ENCODE peak calls at places on chromosomes 11 and 22, in six cellular contexts. D is choroid plexus epithelial cell, A is uterus, Z is SK-N-SH, K is AG04449, P is fibroblast of villous mesenchyme. W is an unnamed sample.

GRCh38 chr11:102253018-102253775 is 64.1 kb upstream of the BIRC3 start:
- DNase-seq in D (no peak), A (no peak), Z (no peak), K (no peak), P (no peak), W (no peak)

GRCh38 chr11:198236-198806 is 5.4 kb downstream of the SCGB1C1 start:
- DNase-seq in D (no peak), A (no peak), Z (no peak), K (no peak), P (no peak), W (no peak)

GRCh38 chr22:24775769-24776492 is 1.4 kb upstream of the PIWIL3 start:
- DNase-seq in D (peak), A (no peak), Z (no peak), K (no peak), P (peak), W (no peak)

GRCh38 chr22:37559901-37560681 is at the start of gene CDC42EP1:
- DNase-seq in D (peak), A (peak), Z (peak), K (no peak), P (peak), W (peak)

GRCh38 chr22:24230911-24231656 is 13.8 kb downstream of the GGT5 start:
- DNase-seq in D (no peak), A (no peak), Z (peak), K (no peak), P (no peak), W (no peak)

GRCh38 chr11:47466701-47467250 is 17.8 kb upstream of the RAPSN start:
- DNase-seq in D (peak), A (no peak), Z (peak), K (no peak), P (no peak), W (no peak)

GRCh38 chr11:33723238-33723881 is 12.9 kb downstream of the CD59 start:
- DNase-seq in D (peak), A (no peak), Z (no peak), K (peak), P (peak), W (no peak)

GRCh38 chr22:30209642-30210041 is 36.9 kb downstream of the LIF start:
- DNase-seq in D (no peak), A (no peak), Z (no peak), K (no peak), P (no peak), W (no peak)

GRCh38 chr11:103659743-103660142 is 376.7 kb upstream of the DDI1 start:
- DNase-seq in D (no peak), A (no peak), Z (no peak), K (no peak), P (no peak), W (no peak)

GRCh38 chr22:35749808-35750207 is 32.1 kb downstream of the APOL5 start:
- DNase-seq in D (no peak), A (no peak), Z (no peak), K (no peak), P (no peak), W (no peak)

GRCh38 chr22:23216331-23217170 is 36.2 kb downstream of the BCR start:
- DNase-seq in D (no peak), A (no peak), Z (no peak), K (no peak), P (no peak), W (no peak)

GRCh38 chr22:21020802-21021429 is 6.0 kb downstream of the P2RX6 start:
- DNase-seq in D (peak), A (no peak), Z (peak), K (no peak), P (peak), W (no peak)

GRCh38 chr11:28697920-28698827 is 590.0 kb downstream of the METTL15 start:
- DNase-seq in D (peak), A (peak), Z (peak), K (no peak), P (peak), W (peak)

GRCh38 chr11:113141010-113141409 is 173.4 kb upstream of the TTC12 start:
- DNase-seq in D (no peak), A (no peak), Z (peak), K (no peak), P (no peak), W (no peak)

GRCh38 chr11:70854891-70855556 is 397.4 kb downstream of the SHANK2 start:
- DNase-seq in D (no peak), A (no peak), Z (peak), K (no peak), P (no peak), W (no peak)

DNA sequence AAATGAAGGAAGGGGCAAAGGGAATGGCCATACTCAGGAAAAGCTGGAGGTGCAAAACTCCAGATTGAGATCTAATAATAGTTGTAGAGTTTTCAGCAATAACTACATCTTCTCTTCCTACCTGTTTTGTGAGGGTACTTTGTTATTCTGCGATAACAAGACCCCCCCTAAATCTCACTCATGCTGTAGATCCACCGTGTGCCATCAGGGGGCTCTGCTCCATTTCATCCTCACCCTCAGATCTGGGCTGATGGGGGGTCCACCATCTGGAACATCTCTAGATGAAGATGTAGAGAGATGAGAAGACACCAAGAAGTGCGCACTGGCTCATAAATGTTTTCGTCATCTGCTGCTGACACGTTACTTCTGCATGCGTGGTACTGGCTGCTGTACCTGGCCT is 135.9 kb upstream of the KIRREL3 start:
- DNase-seq in D (no peak), A (no peak), Z (no peak), K (no peak), P (no peak), W (no peak)
- TF ChIP-seq CTCF in D (no peak), A (no peak), Z (peak), K (no peak), P (no peak), W (no peak)

GRCh38 chr11:69683764-69684333 is 8.7 kb upstream of the LTO1 start:
- DNase-seq in D (no peak), A (no peak), Z (no peak), K (no peak), P (no peak), W (no peak)
- TF ChIP-seq CTCF in D (peak), A (no peak), Z (peak), K (peak), P (peak), W (peak)

DNA sequence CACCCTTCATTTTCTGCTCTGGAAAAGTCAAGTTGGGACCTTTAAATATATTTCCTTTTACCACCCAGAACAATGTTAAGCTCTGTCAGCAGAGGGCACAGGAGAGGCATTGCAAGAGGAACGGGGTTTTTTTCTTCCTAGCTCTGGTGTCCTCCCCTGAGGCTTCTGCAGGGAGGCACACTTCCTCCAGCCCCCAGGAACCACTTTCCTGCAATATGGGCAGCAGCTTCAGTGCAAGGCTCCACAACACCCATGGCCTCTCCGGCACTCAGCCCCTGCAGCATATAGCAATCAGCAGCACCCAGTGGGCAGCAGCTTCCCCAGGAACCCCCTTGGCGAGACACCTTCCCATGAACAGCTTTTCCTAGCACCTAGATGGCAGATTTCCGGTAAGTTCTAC is 101.4 kb downstream of the SYT9 start:
- DNase-seq in D (peak), A (no peak), Z (no peak), K (no peak), P (peak), W (no peak)
- TF ChIP-seq CTCF in D (peak), A (no peak), Z (no peak), K (peak), P (peak), W (no peak)

GRCh38 chr22:44669725-44670027 is 32.3 kb upstream of the PRR5 start:
- DNase-seq in D (peak), A (no peak), Z (peak), K (no peak), P (no peak), W (no peak)

GRCh38 chr22:44667829-44668189 is 34.2 kb upstream of the PRR5 start:
- DNase-seq in D (no peak), A (no peak), Z (no peak), K (no peak), P (no peak), W (no peak)

GRCh38 chr22:44667276-44667675 is 34.7 kb upstream of the PRR5 start:
- DNase-seq in D (no peak), A (no peak), Z (peak), K (no peak), P (no peak), W (no peak)

GRCh38 chr22:44668886-44669724 is 32.9 kb upstream of the PRR5 start:
- DNase-seq in D (no peak), A (no peak), Z (peak), K (no peak), P (no peak), W (no peak)

DNA sequence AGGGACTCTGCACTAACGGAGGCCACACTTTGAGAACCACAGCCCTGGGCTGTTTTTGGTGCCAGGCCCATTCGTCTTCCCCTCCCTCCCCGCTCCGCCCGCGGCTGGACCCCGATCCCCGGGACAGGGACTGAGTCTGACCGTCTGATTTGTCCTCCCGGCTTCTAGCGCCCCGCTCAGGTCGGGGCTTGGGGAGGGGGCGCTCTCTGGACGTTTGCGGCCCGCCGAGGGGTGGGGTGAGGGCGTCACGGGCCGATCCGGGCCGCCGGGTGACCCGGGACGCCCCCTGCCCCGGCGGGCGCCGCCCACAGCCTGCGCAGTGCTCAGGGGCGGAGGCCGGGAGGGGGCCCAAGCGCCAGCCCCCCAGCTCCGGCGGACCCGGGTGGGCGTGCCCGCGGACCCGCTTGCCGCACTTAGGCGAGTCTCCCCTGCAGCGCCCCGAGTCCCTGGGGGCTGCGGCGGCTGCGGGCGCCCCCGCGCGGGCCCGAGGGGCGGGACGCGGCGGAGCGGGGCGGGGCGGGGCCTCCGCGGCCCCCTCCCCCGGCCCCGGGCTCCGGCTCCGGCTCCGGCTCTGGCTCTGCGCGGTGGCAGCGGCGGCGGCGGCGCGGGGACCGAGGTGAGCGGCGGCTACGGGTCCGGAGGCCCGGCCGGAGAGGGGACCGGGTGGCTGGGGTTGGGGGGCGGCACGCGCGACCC is 33.7 kb upstream of the PRR5 start:
- DNase-seq in D (no peak), A (no peak), Z (peak), K (no peak), P (no peak), W (no peak)
- TF ChIP-seq CTCF in D (no peak), A (no peak), Z (peak), K (no peak), P (no peak), W (no peak)